ENCODE peak calls at places on chromosomes 6 and 20, in four cellular contexts. L, T, I and J are unnamed samples.

GRCh38 chr6:5084787-5085637 is at the start of gene PPP1R3G:
- DNase-seq in L (no peak), T (peak; percentile 55), I (no peak), J (no peak)

GRCh38 chr6:150016324-150017185 is 8.8 kb downstream of the RAET1L start:
- DNase-seq in L (peak; percentile 76), T (peak; percentile 77), I (peak; percentile 63), J (peak; percentile 15)

GRCh38 chr20:12012241-12013222 is 94.8 kb downstream of the BTBD3 start:
- DNase-seq in L (peak; percentile 47), T (peak; percentile 57), I (peak; percentile 64), J (peak; percentile 11)

GRCh38 chr6:169960531-169960890 is 209.1 kb downstream of the ERMARD start:
- DNase-seq in L (no peak), T (peak; percentile 42), I (no peak), J (no peak)

GRCh38 chr20:61993058-61993457 is 72.6 kb downstream of the TAF4 start:
- DNase-seq in L (no peak), T (no peak), I (no peak), J (no peak)

GRCh38 chr6:36267731-36268477 is 2.0 kb upstream of the PNPLA1 start:
- DNase-seq in L (no peak), T (no peak), I (no peak), J (no peak)

GRCh38 chr6:3919849-3920248 is 70.7 kb downstream of the FAM50B start:
- DNase-seq in L (no peak), T (no peak), I (no peak), J (no peak)

GRCh38 chr6:169881976-169882375 is 130.6 kb downstream of the ERMARD start:
- DNase-seq in L (no peak), T (no peak), I (no peak), J (no peak)

GRCh38 chr6:125829433-125829832 is 38.7 kb downstream of the NCOA7 start:
- DNase-seq in L (no peak), T (peak; percentile 55), I (no peak), J (no peak)

GRCh38 chr6:30129270-30129669 is 6.7 kb upstream of the TRIM40 start:
- DNase-seq in L (no peak), T (no peak), I (no peak), J (no peak)

GRCh38 chr6:111563581-111563980 is 42.1 kb downstream of the TRAF3IP2 start:
- DNase-seq in L (no peak), T (no peak), I (no peak), J (no peak)

GRCh38 chr6:76441850-76442249 is 369.4 kb upstream of the IMPG1 start:
- DNase-seq in L (no peak), T (no peak), I (no peak), J (no peak)

GRCh38 chr20:51862796-51863195 is 60.5 kb upstream of the SALL4 start:
- DNase-seq in L (no peak), T (no peak), I (no peak), J (no peak)

GRCh38 chr6:112037783-112038216 is 16.1 kb upstream of the CCN6 start:
- DNase-seq in L (no peak), T (peak; percentile 66), I (peak; percentile 67), J (peak; percentile 57)

GRCh38 chr20:50309280-50309763 is 118.7 kb downstream of the CEBPB start:
- DNase-seq in L (no peak), T (no peak), I (no peak), J (no peak)

GRCh38 chr20:42846784-42847490 is 342.8 kb downstream of the PTPRT start:
- DNase-seq in L (no peak), T (no peak), I (no peak), J (no peak)

GRCh38 chr6:82906951-82907350 is 158.7 kb downstream of the UBE3D start:
- DNase-seq in L (no peak), T (no peak), I (peak; percentile 26), J (peak; percentile 36)

GRCh38 chr6:50602191-50602810 is 111.0 kb upstream of the TFAP2D start:
- DNase-seq in L (peak; percentile 36), T (no peak), I (peak; percentile 8), J (no peak)

GRCh38 chr6:10733151-10733715 is 10.4 kb downstream of the TMEM14C start:
- DNase-seq in L (no peak), T (no peak), I (no peak), J (no peak)

GRCh38 chr6:127971945-127972391 is 71.1 kb upstream of the THEMIS start:
- DNase-seq in L (no peak), T (no peak), I (peak; percentile 36), J (peak; percentile 11)

GRCh38 chr6:20791932-20792331 is 257.7 kb downstream of the CDKAL1 start:
- DNase-seq in L (no peak), T (no peak), I (no peak), J (no peak)

GRCh38 chr20:1337441-1337840 is 8.5 kb upstream of the SDCBP2 start:
- DNase-seq in L (no peak), T (no peak), I (no peak), J (no peak)

GRCh38 chr6:108164537-108164814 is 1.3 kb upstream of the NR2E1 start:
- DNase-seq in L (no peak), T (no peak), I (no peak), J (no peak)

GRCh38 chr6:108166664-108167448 is 1.0 kb downstream of the NR2E1 start:
- DNase-seq in L (no peak), T (no peak), I (no peak), J (no peak)

GRCh38 chr6:108167449-108167903 is 1.7 kb downstream of the NR2E1 start:
- DNase-seq in L (no peak), T (no peak), I (no peak), J (no peak)

GRCh38 chr6:108164815-108165706 is 761 bp upstream of the NR2E1 start:
- DNase-seq in L (no peak), T (no peak), I (no peak), J (no peak)

DNA sequence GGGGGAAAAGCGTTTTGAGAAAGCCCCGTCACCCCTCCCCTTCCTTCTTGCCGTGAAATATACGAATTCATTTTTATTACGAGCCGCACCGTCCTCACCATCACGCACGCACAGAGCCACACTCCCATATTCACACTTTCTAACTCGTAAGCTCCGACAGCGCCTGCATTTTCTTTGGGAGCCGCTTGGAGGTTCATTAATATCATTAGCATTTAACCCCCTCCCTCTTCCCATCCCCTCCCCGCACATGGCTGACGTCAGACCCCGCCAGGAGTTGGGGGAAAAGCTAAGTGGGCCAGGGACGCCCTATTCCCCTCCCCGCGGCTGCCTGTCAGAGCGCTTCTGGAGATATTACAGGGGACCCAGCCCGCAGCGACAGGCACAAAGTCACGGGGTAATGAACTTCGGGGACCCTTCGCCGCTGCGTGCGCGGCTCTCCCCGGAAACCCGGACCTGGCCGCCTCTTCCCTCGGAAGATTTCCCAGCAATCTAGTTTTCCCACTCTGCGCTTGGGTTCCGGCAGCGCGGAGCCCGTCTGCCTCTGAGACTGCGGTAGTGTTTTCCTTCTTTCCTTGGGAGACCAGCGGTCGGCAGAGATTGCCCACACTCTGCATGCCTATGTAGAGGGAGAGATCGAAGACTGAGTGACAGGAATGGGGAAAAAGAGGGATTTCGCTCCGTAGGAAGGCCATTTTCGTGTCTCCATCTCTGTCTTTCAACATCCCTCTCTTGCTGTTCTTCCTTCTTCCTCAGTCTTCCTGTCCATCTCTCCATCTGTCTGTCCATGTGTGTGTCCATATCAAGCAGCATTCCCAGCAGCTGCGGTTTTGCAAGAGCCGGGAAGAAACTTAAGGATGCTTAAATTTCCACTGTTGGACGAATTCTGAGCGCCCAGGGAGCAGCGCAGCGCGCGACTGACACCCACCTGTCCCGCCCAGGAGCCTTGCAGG is at the start of gene NR2E1:
- DNase-seq in L (no peak), T (no peak), I (no peak), J (no peak)
- TF ChIP-seq CTCF in L (no peak), T (no peak), I (no peak), J (no peak)

DNA sequence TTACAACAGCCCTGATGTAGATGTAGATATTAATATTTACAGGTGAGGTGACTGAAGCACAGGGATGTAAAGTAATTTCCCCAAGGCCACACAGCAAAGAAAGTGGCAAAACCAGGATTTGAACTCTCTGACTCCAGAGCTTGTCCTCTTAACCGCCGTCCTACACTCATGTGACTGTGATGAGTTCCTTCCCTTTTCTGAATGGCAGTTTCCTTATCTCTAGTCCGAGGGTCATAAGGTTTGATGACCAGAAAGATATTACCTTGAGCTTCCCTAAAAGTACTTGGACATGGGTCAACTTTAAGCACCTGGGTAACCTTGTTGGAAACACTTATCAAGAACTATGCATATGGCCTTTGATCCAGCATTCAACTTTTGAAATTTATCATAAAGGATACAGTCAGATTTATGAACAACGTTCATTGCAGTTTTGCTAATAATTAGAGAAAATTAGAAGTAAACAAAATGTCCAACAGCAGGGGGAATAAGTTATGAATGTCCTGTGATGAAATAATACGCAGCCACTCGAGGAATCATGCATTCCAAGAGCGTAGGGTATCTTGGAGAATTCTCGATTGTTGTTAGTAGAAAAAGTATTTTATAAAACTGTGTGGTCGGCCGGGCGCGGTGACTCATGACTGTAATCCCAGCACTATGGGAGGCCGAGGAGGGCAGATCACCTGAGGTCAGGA is 2.3 kb upstream of the TLDC2 start:
- DNase-seq in L (no peak), T (no peak), I (no peak), J (no peak)
- H3K27ac ChIP-seq in L (no peak overlapping the region), T (no peak overlapping the region), I (no peak overlapping the region), J (no peak overlapping the region)

GRCh38 chr6:33639559-33639958 is 18.4 kb downstream of the ITPR3 start:
- DNase-seq in L (no peak), T (no peak), I (no peak), J (no peak)
- TF ChIP-seq CTCF in L (no peak), T (no peak), I (no peak), J (no peak)

DNA sequence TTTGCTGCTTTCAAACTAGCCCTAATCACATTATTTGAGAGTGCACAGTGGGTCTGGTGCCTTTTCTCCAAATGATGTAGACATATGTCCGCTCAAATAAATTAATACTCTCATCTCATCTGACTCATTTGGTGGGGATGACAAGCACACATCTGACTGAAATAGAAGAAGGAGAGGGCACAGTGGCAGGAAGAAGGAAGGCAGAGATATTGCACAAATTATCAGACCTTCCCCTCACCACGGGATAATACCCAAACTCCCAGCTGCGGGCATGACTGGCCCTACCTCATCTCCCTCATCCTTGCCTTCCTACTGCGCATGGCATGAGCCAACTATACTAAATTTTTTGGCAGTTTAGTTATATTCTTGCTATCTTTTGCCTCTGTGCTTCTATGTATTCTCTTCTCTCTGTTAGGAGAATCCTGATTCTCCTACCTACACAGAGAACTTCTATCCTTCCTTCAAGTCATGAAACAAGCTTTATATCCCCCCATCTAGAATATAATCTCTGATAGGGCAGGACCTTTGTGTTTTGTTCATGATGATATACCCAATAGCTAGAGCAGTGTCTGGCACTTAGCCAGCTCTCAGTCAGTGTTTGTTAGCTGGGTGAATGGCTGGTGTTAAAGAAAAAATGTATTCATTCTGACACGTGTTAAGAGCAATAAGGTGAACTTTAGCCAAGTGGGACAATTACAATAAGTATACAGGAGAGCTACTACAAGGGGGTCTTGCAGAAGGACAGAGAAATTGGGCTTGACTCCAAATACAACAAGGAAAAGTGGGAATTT is 34.1 kb upstream of the TNFRSF21 start:
- DNase-seq in L (no peak), T (peak; percentile 55), I (no peak), J (no peak)
- H3K27ac ChIP-seq in L (no peak overlapping the region), T (no peak overlapping the region), I (no peak overlapping the region), J (no peak overlapping the region)